ENCODE peak calls at places on chromosomes 5 and 9, in six cellular contexts. V is CD8-positive, alpha-beta memory T cell; K is sigmoid colon; C is stimulated activated CD4-positive, alpha-beta T cell treated with anti-CD3 and anti-CD28 coated beads, Interleukin-15, amount 100 ng/mL, for 24 hours; H is progenitor cell of endocrine pancreas; T is HAP-1. O is an unnamed sample.

GRCh38 chr5:56984445-56984844 is 32.5 kb upstream of the MIER3 start:
- DNase-seq in K (no peak), V (no peak), H (no peak), C (peak; percentile 10), T (no peak), O (no peak)

GRCh38 chr5:150485770-150486401 is 22.0 kb upstream of the NDST1 start:
- DNase-seq in H (peak; percentile 43), V (no peak), C (peak; percentile 53), K (peak; percentile 85), T (peak; percentile 52), O (no peak)

GRCh38 chr5:76576468-76576867 is 46.7 kb downstream of the F2RL2 start:
- DNase-seq in C (no peak), H (no peak), K (no peak), V (no peak), T (no peak), O (no peak)

GRCh38 chr5:98827161-98827560 is 53.7 kb downstream of the RGMB start:
- DNase-seq in C (no peak), K (no peak), T (peak; percentile 63), V (peak; percentile 14), H (no peak), O (peak; percentile 14)

GRCh38 chr9:84668204-84669007 is 1.1 kb upstream of the NTRK2 start:
- DNase-seq in H (peak; percentile 83), T (peak; percentile 34), C (peak; percentile 75), K (no peak), V (no peak), O (peak; percentile 6)

GRCh38 chr9:35822926-35823325 is 5.6 kb downstream of the FAM221B start:
- DNase-seq in H (no peak), K (no peak), V (no peak), C (no peak), T (no peak), O (no peak)

GRCh38 chr5:148374693-148375360 is 8.9 kb upstream of the FBXO38 start:
- DNase-seq in V (no peak), C (peak; percentile 12), T (peak; percentile 63), K (no peak), H (no peak), O (no peak)

GRCh38 chr5:178318893-178319292 is 86.3 kb upstream of the PHYKPL start:
- DNase-seq in T (no peak), C (no peak), K (peak; percentile 40), H (no peak), V (no peak), O (no peak)

GRCh38 chr9:31677415-31677814 is 707.0 kb upstream of the ACO1 start:
- DNase-seq in C (no peak), K (no peak), T (no peak), V (no peak), H (no peak), O (no peak)

GRCh38 chr9:136934247-136934646 is 10.3 kb downstream of the FBXW5 start:
- DNase-seq in C (no peak), K (no peak), V (no peak), T (no peak), H (no peak), O (no peak)

GRCh38 chr5:115098041-115098702 is 71.5 kb downstream of the TRIM36 start:
- DNase-seq in H (no peak), V (peak; percentile 8), K (no peak), C (peak; percentile 27), T (peak; percentile 71), O (peak; percentile 23)

GRCh38 chr5:179234563-179235135 is 110.6 kb downstream of the ADAMTS2 start:
- DNase-seq in V (no peak), K (peak; percentile 57), C (no peak), H (no peak), T (no peak), O (no peak)

GRCh38 chr9:126932871-126933321 is 18.3 kb downstream of the RALGPS1 start:
- DNase-seq in K (no peak), T (no peak), C (no peak), H (no peak), V (no peak), O (no peak)

GRCh38 chr9:116154334-116154975 is 864 bp downstream of the PAPPA start:
- DNase-seq in K (peak; percentile 64), V (no peak), C (no peak), T (no peak), H (peak; percentile 33), O (no peak)

GRCh38 chr9:32351845-32352244 is 32.6 kb upstream of the ACO1 start:
- DNase-seq in V (no peak), C (no peak), H (no peak), T (peak; percentile 20), K (no peak), O (no peak)

GRCh38 chr9:13688990-13689600 is 409.6 kb upstream of the MPDZ start:
- DNase-seq in K (no peak), C (no peak), V (no peak), H (no peak), T (peak; percentile 51), O (no peak)

GRCh38 chr5:96997265-96997859 is 61.5 kb downstream of the LNPEP start:
- DNase-seq in V (no peak), H (no peak), C (peak; percentile 23), K (no peak), T (peak; percentile 46), O (peak; percentile 16)

GRCh38 chr5:78677777-78678668 is 29.5 kb upstream of the LHFPL2 start:
- DNase-seq in V (no peak), H (no peak), T (no peak), C (no peak), K (peak; percentile 88), O (no peak)

GRCh38 chr5:80204808-80205614 is 50.8 kb downstream of the SERINC5 start:
- DNase-seq in V (no peak), C (no peak), K (no peak), H (peak; percentile 38), T (no peak), O (no peak)

GRCh38 chr9:91071185-91071990 is 269.8 kb downstream of the SYK start:
- DNase-seq in V (no peak), K (no peak), C (peak; percentile 85), H (no peak), T (no peak), O (no peak)

GRCh38 chr5:116652196-116652729 is 77.6 kb upstream of the SEMA6A start:
- DNase-seq in C (no peak), H (no peak), K (peak; percentile 72), V (no peak), T (peak; percentile 95), O (no peak)

GRCh38 chr5:75716715-75717081 is 539 bp downstream of the POC5 start:
- DNase-seq in C (no peak), T (no peak), V (peak; percentile 1), K (no peak), H (no peak), O (no peak)

GRCh38 chr5:16759147-16759800 is 142.5 kb upstream of the RETREG1 start:
- DNase-seq in K (no peak), T (no peak), V (no peak), H (no peak), C (peak; percentile 14), O (no peak)

GRCh38 chr5:7592910-7593309 is 197.0 kb downstream of the ADCY2 start:
- DNase-seq in V (no peak), T (no peak), H (no peak), K (no peak), C (peak; percentile 3), O (no peak)

GRCh38 chr9:117963493-117963892 is 259.3 kb downstream of the TLR4 start:
- DNase-seq in V (no peak), C (no peak), T (no peak), K (no peak), H (no peak), O (no peak)

GRCh38 chr5:77957-78804 is 13.8 kb upstream of the PLEKHG4B start:
- DNase-seq in T (peak; percentile 21), V (no peak), K (no peak), C (peak; percentile 54), H (no peak), O (peak; percentile 6)

GRCh38 chr9:71549023-71549422 is 219.3 kb downstream of the CEMIP2 start:
- DNase-seq in V (no peak), T (no peak), K (no peak), C (no peak), H (no peak), O (no peak)

O was measured in CD4-positive, alpha-beta memory T cell.